ENCODE peak calls at places on chromosomes 4 and X, in four cellular contexts. Z is K562, K is HepG2, P is GM12878. E is an unnamed sample.

GRCh38 chr4:158850800-158851644 is 82.2 kb downstream of the FNIP2 start:
- DNase-seq in K (no peak), P (no peak), Z (peak; percentile 24), E (peak; percentile 48)

GRCh38 chr4:53189011-53189410 is 176.8 kb downstream of the SCFD2 start:
- DNase-seq in Z (no peak), K (no peak), P (no peak), E (no peak)

GRCh38 chr4:40731792-40732245 is 17.9 kb upstream of the NSUN7 start:
- DNase-seq in P (no peak), Z (no peak), K (peak; percentile 28), E (no peak)

GRCh38 chrX:112832481-112833095 is 8.0 kb downstream of the AMOT start:
- DNase-seq in P (no peak), Z (no peak), K (no peak), E (peak; percentile 16)

GRCh38 chr4:159764343-159764952 is 661.6 kb downstream of the RAPGEF2 start:
- DNase-seq in K (peak; percentile 31), P (no peak), Z (peak; percentile 1), E (peak; percentile 78)

GRCh38 chr4:186472948-186473347 is 82.4 kb downstream of the MTNR1A start:
- DNase-seq in P (no peak), K (peak; percentile 16), Z (peak; percentile 13), E (peak; percentile 52)

GRCh38 chr4:119725688-119726330 is 97.2 kb upstream of the PDE5A start:
- DNase-seq in Z (no peak), K (no peak), P (no peak), E (peak; percentile 56)

GRCh38 chr4:53490965-53491622 is 100.2 kb downstream of the LNX1 start:
- DNase-seq in Z (peak; percentile 52), K (peak; percentile 40), P (no peak), E (peak; percentile 79)

GRCh38 chr4:167930171-167930570 is 162.2 kb upstream of the ANXA10 start:
- DNase-seq in Z (no peak), K (no peak), P (no peak), E (peak; percentile 59)

GRCh38 chrX:65406532-65406931 is 128.1 kb downstream of the LAS1L start:
- DNase-seq in Z (no peak), P (no peak), K (no peak), E (peak; percentile 23)

GRCh38 chr4:68373513-68373912 is 23.6 kb upstream of the YTHDC1 start:
- DNase-seq in Z (no peak), P (no peak), K (no peak), E (peak; percentile 95)

GRCh38 chr4:41661447-41662076 is 87.0 kb downstream of the PHOX2B start:
- DNase-seq in Z (peak; percentile 64), K (peak; percentile 12), P (no peak), E (peak; percentile 60)

GRCh38 chr4:135316266-135316779 is 1114.7 kb upstream of the PABPC4L start:
- DNase-seq in Z (no peak), K (no peak), P (no peak), E (no peak)

GRCh38 chrX:115399306-115399705 is 109.8 kb downstream of the LUZP4 start:
- DNase-seq in K (no peak), P (no peak), Z (no peak), E (no peak)

GRCh38 chr4:1869530-1870327 is 1.5 kb upstream of the NSD2 start:
- DNase-seq in P (no peak), K (no peak), Z (peak; percentile 43), E (no peak)

GRCh38 chrX:132809581-132809980 is 148.8 kb downstream of the HS6ST2 start:
- DNase-seq in Z (no peak), P (no peak), K (no peak), E (no peak)

GRCh38 chr4:53355919-53356521 is 9.8 kb downstream of the SCFD2 start:
- DNase-seq in P (no peak), K (no peak), Z (no peak), E (no peak)

GRCh38 chr4:184807797-184808718 is 17.7 kb downstream of the ACSL1 start:
- DNase-seq in K (peak; percentile 85), P (no peak), Z (no peak), E (peak; percentile 91)

DNA sequence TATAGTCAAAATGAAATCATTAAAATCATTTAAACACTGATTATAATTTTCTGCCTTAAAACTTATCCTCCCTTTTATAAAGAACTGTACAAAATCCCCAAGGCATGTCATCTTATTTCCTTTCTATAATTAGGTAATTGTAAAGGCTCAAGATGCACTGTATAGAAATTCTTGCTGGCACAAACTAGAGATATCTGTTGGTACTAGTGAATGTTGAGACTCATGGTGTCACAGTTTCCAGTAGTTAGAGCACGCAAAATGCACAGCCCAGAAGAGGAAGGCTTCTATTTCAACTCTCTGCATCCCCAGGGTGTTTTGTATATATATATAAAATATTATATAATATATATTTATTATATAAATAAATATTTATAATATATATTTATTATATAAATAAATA is 22.7 kb upstream of the PLA2G12A start:
- DNase-seq in Z (no peak), P (no peak), K (no peak), E (no peak)
- TF ChIP-seq JUNB in Z (no peak), P (no peak), K (no peak), E (no peak)

GRCh38 chrX:10017866-10018265 is 50.7 kb downstream of the CLDN34 start:
- DNase-seq in Z (no peak), K (peak; percentile 81), P (no peak), E (peak; percentile 40)
- H3K79me2 ChIP-seq in Z (no peaks in the 10 kb centered on the region), K (peaks cover 24% of the 10 kb centered on the region), P (no peaks in the 10 kb centered on the region), E (peaks cover 61% of the 10 kb centered on the region)

GRCh38 chr4:106687026-106687425 is 318.4 kb upstream of the GIMD1 start:
- DNase-seq in Z (no peak), P (no peak), K (no peak), E (no peak)
- TF ChIP-seq CREB1 in Z (no peak), P (no peak), K (no peak), E (no peak)

GRCh38 chr4:183200453-183200852 is 101.4 kb downstream of the WWC2 start:
- DNase-seq in P (no peak), Z (no peak), K (no peak), E (no peak)
- TF ChIP-seq JUNB in P (no peak), Z (no peak), K (no peak), E (no peak)

GRCh38 chr4:169133932-169134331 is 123.9 kb upstream of the CBR4 start:
- DNase-seq in Z (no peak), P (no peak), K (peak; percentile 35), E (no peak)

GRCh38 chr4:169136796-169137554 is 126.9 kb upstream of the CBR4 start:
- DNase-seq in P (no peak), K (no peak), Z (no peak), E (no peak)

GRCh38 chr4:169137555-169137920 is 127.5 kb upstream of the CBR4 start:
- DNase-seq in P (no peak), Z (no peak), K (no peak), E (no peak)

GRCh38 chr4:169136330-169136729 is 126.3 kb upstream of the CBR4 start:
- DNase-seq in K (no peak), Z (no peak), P (no peak), E (no peak)

DNA sequence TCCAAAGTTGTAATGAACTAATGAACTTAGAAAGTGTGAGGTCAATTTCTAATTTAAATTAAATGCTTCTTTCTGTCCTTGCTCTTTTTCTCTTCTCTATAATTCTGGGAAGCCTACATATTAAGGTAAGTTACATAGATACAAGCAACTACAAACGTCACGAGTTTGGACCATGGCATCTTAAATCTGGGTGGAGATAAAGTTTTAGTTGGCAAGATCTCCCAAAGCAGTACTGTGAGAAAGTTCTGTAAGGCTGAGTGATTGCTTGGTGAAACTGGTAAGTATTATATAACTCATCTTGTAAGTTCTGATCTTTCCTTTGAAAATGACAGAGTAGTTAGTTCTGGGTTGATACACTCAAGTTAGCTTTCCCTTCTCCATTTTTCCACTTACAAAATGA is 125.7 kb upstream of the CBR4 start:
- DNase-seq in K (no peak), Z (no peak), P (no peak), E (no peak)
- H3K79me2 ChIP-seq in K (no peaks in the 10 kb centered on the region), Z (no peaks in the 10 kb centered on the region), P (no peaks in the 10 kb centered on the region), E (no peaks in the 10 kb centered on the region)

GRCh38 chrX:130725519-130725918 is 177.5 kb downstream of the ENOX2 start:
- DNase-seq in P (no peak), Z (no peak), K (no peak), E (no peak)

GRCh38 chrX:130726661-130727060 is 176.3 kb downstream of the ENOX2 start:
- DNase-seq in P (no peak), K (no peak), Z (no peak), E (no peak)

DNA sequence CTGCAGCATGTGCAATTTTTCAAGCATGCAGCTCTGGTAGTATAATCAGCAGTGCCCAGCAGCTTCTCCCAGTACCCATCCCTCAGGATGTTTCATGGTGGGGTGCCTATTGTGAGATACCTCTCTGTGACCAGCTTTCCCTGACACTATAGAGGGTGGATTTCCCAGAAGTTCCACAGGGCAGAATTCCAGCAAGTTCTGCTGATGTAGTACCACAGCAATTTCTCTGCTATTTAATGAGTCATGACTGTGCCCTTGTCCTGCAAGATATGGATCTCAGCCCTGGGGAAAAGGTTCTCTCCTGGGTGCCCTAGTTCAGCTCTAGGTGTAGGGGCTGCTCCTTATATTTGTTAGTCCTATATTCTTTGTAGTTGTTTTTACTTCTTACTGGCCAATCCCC is 174.8 kb downstream of the ENOX2 start:
- DNase-seq in P (no peak), K (no peak), Z (no peak), E (no peak)
- TF ChIP-seq CREB1 in P (no peak), K (no peak), Z (no peak), E (no peak)